ENCODE peak calls at places on chromosome 5, in four cellular contexts. G is CD4-positive, alpha-beta memory T cell; V is HFF-Myc; B is fibroblast of lung. I is an unnamed sample.

GRCh38 chr5:19462019-19462418 is 526.0 kb downstream of the CDH18 start:
- DNase-seq in G (no peak), V (no peak), B (no peak), I (no peak)

GRCh38 chr5:132459031-132459982 is 31.3 kb downstream of the IRF1 start:
- DNase-seq in G (peak), V (no peak), B (peak), I (no peak)

GRCh38 chr5:10364186-10364689 is 10.7 kb downstream of the MARCHF6 start:
- DNase-seq in G (no peak), V (no peak), B (no peak), I (no peak)

GRCh38 chr5:135072357-135073247 is 38.6 kb upstream of the PITX1 start:
- DNase-seq in G (no peak), V (no peak), B (no peak), I (no peak)

GRCh38 chr5:59661939-59662615 is 231.4 kb downstream of the PDE4D start:
- DNase-seq in G (no peak), V (no peak), B (peak), I (no peak)

GRCh38 chr5:178114325-178115135 is 1.2 kb downstream of the N4BP3 start:
- DNase-seq in G (peak), V (no peak), B (no peak), I (no peak)

GRCh38 chr5:156137482-156137881 is 189.5 kb upstream of the SGCD start:
- DNase-seq in G (no peak), V (no peak), B (no peak), I (peak)

GRCh38 chr5:134574521-134574920 is 49.1 kb downstream of the JADE2 start:
- DNase-seq in G (no peak), V (no peak), B (no peak), I (no peak)

GRCh38 chr5:67802766-67803165 is 412.8 kb upstream of the PIK3R1 start:
- DNase-seq in G (no peak), V (no peak), B (no peak), I (no peak)

GRCh38 chr5:91212336-91213092 is 170.6 kb downstream of the ARRDC3 start:
- DNase-seq in G (no peak), V (peak), B (peak), I (peak)

GRCh38 chr5:160520609-160521391 is 99.1 kb downstream of the PTTG1 start:
- DNase-seq in G (no peak), V (no peak), B (no peak), I (no peak)

GRCh38 chr5:21097661-21098060 is 1109.7 kb upstream of the CDH18 start:
- DNase-seq in G (no peak), V (no peak), B (no peak), I (no peak)

GRCh38 chr5:146337264-146337904 is 1.3 kb upstream of the POU4F3 start:
- DNase-seq in G (no peak), V (no peak), B (no peak), I (no peak)

GRCh38 chr5:146337928-146338327 is 711 bp upstream of the POU4F3 start:
- DNase-seq in G (no peak), V (no peak), B (no peak), I (no peak)

GRCh38 chr5:146340260-146341081 is 1.8 kb downstream of the POU4F3 start:
- DNase-seq in G (no peak), V (peak), B (peak), I (no peak)

GRCh38 chr5:146339715-146340259 is 1.1 kb downstream of the POU4F3 start:
- DNase-seq in G (no peak), V (no peak), B (no peak), I (no peak)

DNA sequence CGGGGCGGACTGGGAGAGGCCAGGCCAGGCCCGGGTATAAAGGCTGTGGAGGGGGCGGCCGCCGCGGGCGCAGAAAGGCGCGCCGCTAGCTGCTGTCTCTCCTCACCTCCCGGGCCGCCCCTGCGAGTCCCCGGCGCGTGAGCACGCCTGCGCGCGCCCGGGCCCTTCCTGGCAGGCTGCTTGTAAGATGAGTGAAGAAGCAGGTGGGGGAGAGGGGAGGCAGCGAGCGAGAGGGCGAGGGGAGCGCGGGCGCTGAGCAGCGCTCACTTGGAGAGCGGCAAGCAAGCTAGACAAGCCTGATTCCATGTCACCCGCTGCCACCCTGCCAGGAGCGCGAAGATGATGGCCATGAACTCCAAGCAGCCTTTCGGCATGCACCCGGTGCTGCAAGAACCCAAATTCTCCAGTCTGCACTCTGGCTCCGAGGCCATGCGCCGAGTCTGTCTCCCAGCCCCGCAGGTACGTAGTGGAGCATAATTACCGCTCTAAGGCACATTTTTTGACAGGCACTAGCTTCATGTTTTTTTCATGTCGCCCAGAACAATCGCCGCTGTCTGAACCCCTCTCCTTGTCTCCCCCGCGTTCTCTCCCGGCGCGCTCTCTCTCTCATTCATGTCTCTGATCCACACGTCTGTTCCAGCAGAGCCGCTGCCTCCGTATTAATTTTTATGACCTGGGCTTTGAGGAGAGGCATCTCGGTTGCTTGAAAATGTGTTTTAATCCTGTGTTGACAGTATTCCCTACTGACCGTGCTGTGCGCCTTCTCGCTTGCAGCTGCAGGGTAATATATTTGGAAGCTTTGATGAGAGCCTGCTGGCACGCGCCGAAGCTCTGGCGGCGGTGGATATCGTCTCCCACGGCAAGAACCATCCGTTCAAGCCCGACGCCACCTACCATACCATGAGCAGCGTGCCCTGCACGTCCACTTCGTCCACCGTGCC is at the start of gene POU4F3:
- DNase-seq in G (no peak), V (no peak), B (no peak), I (no peak)
- H3K4me3 ChIP-seq in G (no peak), V (no peak), B (no peak), I (no peak)

DNA sequence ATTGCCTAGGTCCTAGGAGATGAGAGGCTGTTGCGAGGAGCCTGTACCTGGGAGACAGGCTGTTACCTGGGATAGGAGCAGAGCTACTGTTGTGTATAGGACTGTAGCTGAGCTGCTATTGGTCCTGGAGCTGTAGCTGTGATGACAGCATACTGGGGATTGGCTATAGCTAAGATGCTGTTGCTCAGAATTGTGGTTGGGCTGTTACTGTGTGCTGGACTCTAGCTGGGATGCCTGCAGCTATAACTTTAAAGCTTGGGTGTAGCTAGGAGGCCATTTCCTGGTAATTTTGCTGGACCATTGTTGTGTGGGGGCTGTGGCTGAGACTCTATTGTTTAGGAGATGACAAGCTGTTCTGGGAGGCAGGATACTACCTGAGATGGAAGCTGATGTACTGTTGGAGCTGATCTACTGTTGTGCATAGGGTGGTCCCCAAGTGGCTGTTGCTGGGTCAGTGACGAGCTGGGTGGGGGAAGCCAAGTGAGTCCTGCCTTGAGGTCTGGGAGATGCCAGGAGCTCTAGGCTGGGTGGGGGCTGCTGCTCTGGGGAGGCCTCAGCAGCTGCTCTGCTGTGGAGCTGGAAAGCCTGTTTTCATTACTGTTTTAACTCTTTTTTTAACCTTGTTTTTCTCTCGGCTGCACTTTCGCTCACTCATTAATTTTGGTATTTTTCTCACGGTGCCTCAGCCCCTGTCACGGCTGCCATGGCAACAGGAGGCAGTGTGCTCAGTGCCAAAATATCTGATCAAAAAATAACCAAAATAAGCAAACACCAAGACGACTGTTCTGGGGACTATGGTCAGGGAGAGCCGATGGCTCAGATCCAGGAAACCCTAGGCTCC is 3.0 kb upstream of the PCDH1 start:
- DNase-seq in G (no peak), V (no peak), B (no peak), I (no peak)
- H3K4me3 ChIP-seq in G (no peak), V (no peak), B (no peak), I (no peak)

DNA sequence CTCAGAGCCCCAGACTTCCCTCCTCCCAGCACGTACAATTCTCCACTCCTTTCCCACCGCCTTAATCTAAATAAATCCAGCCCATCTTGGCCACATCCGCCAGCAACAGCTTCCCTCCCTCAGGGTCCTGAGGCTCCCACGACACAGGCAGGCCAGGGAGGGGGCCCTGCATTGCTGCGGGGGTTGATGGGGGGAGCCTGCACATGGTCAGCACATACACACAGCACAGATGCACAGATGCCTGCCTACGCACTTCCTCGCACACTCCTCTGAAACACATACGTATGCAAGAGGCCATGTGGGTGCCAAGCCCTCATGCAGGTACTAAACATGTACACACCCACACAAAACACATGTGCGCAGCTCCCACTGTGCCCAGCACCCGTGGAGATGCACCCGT is 14.8 kb downstream of the PDGFRB start:
- DNase-seq in G (no peak), V (no peak), B (peak), I (peak)
- H3K4me3 ChIP-seq in G (no peak), V (no peak), B (no peak), I (no peak)

GRCh38 chr5:1961304-1961946 is 78.7 kb upstream of the IRX4 start:
- DNase-seq in G (no peak), V (no peak), B (no peak), I (no peak)
- H3K4me3 ChIP-seq in G (no peak), V (no peak), B (no peak), I (no peak)

DNA sequence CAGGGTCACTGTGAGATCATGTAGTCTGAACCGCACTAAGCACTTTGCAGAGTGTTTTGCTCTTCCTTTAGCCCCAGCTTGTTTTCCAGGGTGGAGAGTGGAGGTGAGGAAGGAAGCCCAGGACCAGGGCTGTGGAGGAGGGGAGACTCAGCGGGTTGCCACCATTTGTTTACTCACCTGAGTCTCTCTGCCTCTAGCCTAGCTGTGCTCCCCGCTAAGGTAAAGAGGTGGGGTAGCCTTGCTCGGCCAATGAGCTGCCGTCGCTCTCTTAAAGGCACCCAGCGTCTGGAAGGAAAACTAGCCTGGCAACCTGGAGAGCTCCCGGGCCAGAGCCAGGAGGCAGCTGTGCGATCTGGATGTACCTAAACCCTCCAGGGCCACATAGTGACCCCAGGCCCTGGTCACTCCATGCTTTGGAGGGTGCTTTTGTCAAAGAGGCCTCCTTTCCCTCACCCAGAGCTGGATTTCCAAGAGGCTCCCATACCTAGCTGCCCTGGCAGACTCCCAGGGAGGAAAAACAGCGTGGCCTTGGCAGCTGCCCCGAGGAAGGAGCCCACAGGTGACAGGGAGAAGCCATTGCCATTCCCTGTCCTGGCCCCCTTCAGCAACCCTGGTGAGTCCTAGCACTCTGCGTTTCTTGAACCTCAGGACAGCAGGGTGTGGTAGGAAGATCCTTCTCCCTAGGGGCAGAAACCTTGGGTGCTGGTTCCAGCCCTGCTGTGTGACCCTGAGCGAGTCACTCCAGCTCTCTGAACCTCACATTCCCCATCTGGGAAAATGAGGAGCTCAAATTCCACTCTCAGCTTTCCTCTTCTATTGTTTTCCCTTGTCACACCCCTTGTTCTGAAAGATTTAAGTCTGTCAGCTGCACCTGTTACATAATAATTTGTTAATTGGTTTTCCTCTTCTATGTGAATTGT is 42.4 kb upstream of the LARP1 start:
- DNase-seq in G (no peak), V (no peak), B (no peak), I (no peak)
- H3K4me3 ChIP-seq in G (no peak), V (no peak), B (no peak), I (no peak)

DNA sequence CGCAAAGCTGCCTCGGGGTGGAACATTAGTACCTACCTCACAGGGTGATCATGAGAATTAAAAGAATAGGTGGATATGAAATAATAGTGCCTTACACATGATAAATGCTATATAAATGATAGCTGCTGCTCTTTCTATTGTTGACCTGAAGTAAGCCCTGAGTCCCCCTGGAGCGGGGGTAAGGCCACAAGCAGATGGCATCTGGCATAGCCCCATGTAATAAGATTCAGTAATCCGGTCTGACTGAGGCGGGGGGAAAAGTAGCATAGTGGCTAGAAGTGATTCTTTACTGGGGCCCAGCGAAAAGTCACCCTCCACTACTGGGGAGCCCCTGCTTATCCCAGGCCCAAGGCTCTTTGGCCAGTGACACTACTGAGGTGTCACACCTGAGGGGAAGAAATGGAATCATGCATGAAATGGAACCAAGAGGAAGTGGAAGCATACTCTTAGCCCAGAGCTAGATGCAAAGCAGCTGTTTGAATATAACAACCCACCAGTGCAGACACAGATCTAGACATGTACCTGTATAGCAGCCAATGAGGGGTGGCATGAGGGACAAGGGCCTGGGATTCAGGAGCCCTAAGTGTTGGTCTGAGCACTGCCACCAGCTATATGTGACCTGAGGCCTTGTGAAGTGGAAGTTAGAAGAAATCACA is 16.1 kb upstream of the FGFR4 start:
- DNase-seq in G (no peak), V (no peak), B (no peak), I (no peak)
- H3K4me3 ChIP-seq in G (no peak), V (no peak), B (no peak), I (no peak)

GRCh38 chr5:102867999-102868662 is 113.0 kb downstream of the PAM start:
- DNase-seq in G (no peak), V (no peak), B (peak), I (no peak)
- H3K4me3 ChIP-seq in G (no peak), V (peak), B (no peak), I (no peak)

DNA sequence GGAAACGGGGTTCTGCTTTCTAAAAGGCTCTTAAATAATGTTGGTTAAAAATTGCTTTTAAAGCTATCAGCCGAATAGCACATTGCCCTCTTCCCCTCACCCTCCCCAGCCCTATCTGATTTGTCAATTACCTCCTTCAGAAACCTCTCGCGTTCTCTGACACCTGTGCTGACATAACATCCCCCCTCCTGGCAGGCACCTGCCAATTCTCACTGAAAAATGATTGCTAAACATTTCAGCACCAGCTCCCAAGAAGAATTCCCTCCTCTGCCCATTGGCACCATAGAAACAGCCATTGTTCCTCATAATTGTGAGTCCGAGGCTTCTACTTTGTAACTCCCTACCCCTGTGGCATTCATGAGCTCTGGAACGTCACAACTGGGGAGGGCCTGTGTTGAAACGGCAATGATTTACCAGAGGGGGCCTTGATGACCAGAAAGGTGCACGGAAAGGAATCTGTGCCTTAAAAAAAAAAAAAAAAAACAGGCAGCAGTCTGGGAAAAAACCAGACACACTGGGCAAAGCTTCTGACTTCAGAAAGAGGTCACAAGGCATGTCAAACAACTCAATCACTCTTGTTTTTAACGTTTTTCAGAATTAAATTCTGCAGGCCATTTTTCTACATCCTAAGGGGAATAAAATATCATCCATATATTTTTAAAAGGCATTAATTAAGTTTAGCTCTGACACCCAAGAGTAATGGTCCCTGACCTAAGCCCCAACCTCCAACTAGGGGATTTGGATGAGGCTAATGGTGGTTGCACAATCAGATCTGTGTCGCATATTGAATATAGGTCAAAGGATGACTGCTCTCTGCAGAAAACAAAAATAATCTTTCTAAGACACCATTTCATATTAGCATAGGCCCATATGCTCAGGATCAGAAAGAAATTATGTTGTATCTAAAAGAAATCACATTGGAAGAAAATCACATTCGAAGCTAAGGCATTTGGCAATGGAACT is 20.5 kb downstream of the CDH6 start:
- DNase-seq in G (no peak), V (no peak), B (no peak), I (no peak)
- H3K4me3 ChIP-seq in G (no peak), V (no peak), B (no peak), I (no peak)

GRCh38 chr5:75566710-75567309 is 44.4 kb upstream of the ANKDD1B start:
- DNase-seq in G (peak), V (peak), B (peak), I (peak)
- H3K4me3 ChIP-seq in G (no peak), V (no peak), B (no peak), I (no peak)